ENCODE peak calls at places on chromosomes 16 and 17, in four cellular contexts. One of them, this sample, is unnamed.

GRCh38 chr16:29790949-29791844 is 646 bp downstream of the KIF22 start:
- DNase-seq in HL-60: no peak
- DNase-seq in GM12878: no peak
- DNase-seq in K562: no peak
- DNase-seq in this sample: no peak

GRCh38 chr17:53722407-53722806 is 100.3 kb upstream of the KIF2B start:
- DNase-seq in HL-60: no peak
- DNase-seq in K562: no peak
- DNase-seq in GM12878: no peak
- DNase-seq in this sample: no peak

GRCh38 chr16:47946077-47946476 is 209.7 kb downstream of the ABCC12 start:
- DNase-seq in HL-60: no peak
- DNase-seq in K562: no peak
- DNase-seq in GM12878: no peak
- DNase-seq in this sample: no peak

GRCh38 chr17:80678621-80679020 is 134.0 kb downstream of the RPTOR start:
- DNase-seq in GM12878: no peak
- DNase-seq in K562: peak
- DNase-seq in HL-60: no peak
- DNase-seq in this sample: no peak

GRCh38 chr17:33292981-33293867 is at the start of gene ASIC2:
- DNase-seq in GM12878: no peak
- DNase-seq in K562: peak
- DNase-seq in HL-60: no peak
- DNase-seq in this sample: peak

GRCh38 chr16:50024684-50025543 is at the start of gene CNEP1R1:
- DNase-seq in GM12878: peak
- DNase-seq in K562: peak
- DNase-seq in HL-60: peak
- DNase-seq in this sample: peak

GRCh38 chr16:30895592-30896202 is 717 bp upstream of the CTF1 start:
- DNase-seq in HL-60: no peak
- DNase-seq in GM12878: no peak
- DNase-seq in K562: peak
- DNase-seq in this sample: no peak

GRCh38 chr17:82023447-82024241 is 539 bp downstream of the LRRC45 start:
- DNase-seq in K562: no peak
- DNase-seq in GM12878: no peak
- DNase-seq in HL-60: peak
- DNase-seq in this sample: no peak

GRCh38 chr17:39738568-39738901 is 797 bp downstream of the GRB7 start:
- DNase-seq in HL-60: no peak
- DNase-seq in GM12878: no peak
- DNase-seq in K562: no peak
- DNase-seq in this sample: peak

GRCh38 chr17:45740553-45741330 is 43.4 kb upstream of the CRHR1 start:
- DNase-seq in K562: peak
- DNase-seq in HL-60: no peak
- DNase-seq in GM12878: no peak
- DNase-seq in this sample: peak

GRCh38 chr16:67530013-67530939 is 1.6 kb downstream of the RIPOR1 start:
- DNase-seq in HL-60: no peak
- DNase-seq in GM12878: no peak
- DNase-seq in K562: peak
- DNase-seq in this sample: no peak

GRCh38 chr16:65114527-65114926 is 7.3 kb downstream of the CDH11 start:
- DNase-seq in GM12878: no peak
- DNase-seq in K562: no peak
- DNase-seq in HL-60: no peak
- DNase-seq in this sample: no peak

GRCh38 chr16:6926341-6926740 is 406.3 kb upstream of the RBFOX1 start:
- DNase-seq in HL-60: no peak
- DNase-seq in K562: no peak
- DNase-seq in GM12878: no peak
- DNase-seq in this sample: no peak

GRCh38 chr16:72878301-72879269 is 169.3 kb downstream of the ZFHX3 start:
- DNase-seq in GM12878: no peak
- DNase-seq in K562: no peak
- DNase-seq in HL-60: no peak
- DNase-seq in this sample: no peak

GRCh38 chr16:73459586-73459985 is 411.7 kb upstream of the ZFHX3 start:
- DNase-seq in K562: no peak
- DNase-seq in GM12878: no peak
- DNase-seq in HL-60: no peak
- DNase-seq in this sample: no peak

GRCh38 chr17:77842906-77843249 is 115.6 kb upstream of the TNRC6C start:
- DNase-seq in HL-60: no peak
- DNase-seq in K562: no peak
- DNase-seq in GM12878: no peak
- DNase-seq in this sample: no peak

GRCh38 chr17:43135454-43135819 is 10.3 kb upstream of the BRCA1 start:
- DNase-seq in K562: no peak
- DNase-seq in GM12878: no peak
- DNase-seq in HL-60: no peak
- DNase-seq in this sample: no peak

GRCh38 chr16:73302942-73303341 is 255.0 kb upstream of the ZFHX3 start:
- DNase-seq in GM12878: no peak
- DNase-seq in HL-60: no peak
- DNase-seq in K562: no peak
- DNase-seq in this sample: no peak

DNA sequence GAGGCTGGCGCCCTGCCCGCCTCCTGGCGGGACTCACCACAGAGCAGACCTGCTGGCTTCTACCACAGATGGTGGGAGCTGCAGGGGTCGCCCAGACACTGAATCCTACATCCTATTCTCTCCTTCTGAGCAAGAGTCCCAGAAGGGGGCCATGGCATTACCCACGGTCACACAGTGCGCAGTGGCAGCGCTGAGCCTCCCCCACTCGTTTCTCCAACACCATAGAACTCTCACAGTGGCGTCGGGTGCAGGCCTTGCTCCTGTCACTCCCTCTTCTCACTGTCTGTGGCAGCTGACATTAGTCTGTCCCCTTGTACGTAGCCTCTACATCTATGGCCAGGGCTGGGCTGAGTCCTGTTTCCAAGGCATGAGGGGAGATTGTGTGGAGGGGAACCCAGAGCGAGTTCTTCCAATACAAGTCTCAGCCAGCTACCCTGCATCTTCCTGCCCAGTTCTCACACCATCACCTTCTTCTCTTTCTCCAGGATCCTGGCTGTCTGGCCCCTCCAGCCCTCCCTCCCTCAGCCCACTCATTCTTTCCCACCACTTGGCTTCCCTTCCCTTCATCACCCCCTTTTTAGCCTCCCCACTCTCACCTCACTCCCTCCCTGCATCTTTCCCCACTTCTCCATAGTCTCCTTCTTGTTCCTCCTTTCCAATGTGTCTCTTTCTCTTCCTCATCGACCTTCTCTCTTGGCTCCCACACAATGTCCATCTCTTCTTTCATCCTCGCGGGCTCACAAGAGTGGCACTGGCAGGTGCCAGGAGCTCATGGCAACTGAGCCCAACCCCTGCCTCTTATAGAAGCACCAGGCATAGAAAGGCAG is 5.9 kb downstream of the UBTF start:
- DNase-seq in K562: no peak
- DNase-seq in HL-60: no peak
- DNase-seq in GM12878: no peak
- DNase-seq in this sample: no peak
- TF ChIP-seq SPI1 in K562: no peak
- TF ChIP-seq SPI1 in HL-60: no peak
- TF ChIP-seq SPI1 in GM12878: no peak
- TF ChIP-seq SPI1 in this sample: no peak

DNA sequence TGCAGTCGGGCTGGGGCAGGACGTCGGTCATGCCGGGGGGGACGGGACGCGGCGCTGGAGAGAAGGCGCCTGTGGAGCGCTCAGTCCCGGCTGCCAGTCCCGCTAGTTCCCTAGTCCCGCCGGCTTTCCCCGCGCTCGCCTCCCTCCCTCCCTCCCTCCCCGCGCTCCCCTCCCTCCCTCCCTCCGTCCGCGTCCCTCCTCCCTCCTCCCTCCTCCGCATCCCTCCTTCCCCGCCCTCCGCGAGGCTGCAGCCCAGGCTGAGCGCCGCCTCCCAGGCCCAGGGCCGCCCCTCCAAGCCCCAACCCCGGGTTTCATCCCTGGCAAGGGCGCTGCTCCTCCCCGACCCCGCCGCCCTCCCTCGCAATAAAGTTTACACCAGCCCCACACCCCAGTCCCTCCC is 34.8 kb downstream of the TIMM22 start:
- DNase-seq in HL-60: no peak
- DNase-seq in GM12878: no peak
- DNase-seq in K562: peak
- DNase-seq in this sample: no peak
- TF ChIP-seq SPI1 in HL-60: no peak
- TF ChIP-seq SPI1 in GM12878: no peak
- TF ChIP-seq SPI1 in K562: no peak
- TF ChIP-seq SPI1 in this sample: no peak

DNA sequence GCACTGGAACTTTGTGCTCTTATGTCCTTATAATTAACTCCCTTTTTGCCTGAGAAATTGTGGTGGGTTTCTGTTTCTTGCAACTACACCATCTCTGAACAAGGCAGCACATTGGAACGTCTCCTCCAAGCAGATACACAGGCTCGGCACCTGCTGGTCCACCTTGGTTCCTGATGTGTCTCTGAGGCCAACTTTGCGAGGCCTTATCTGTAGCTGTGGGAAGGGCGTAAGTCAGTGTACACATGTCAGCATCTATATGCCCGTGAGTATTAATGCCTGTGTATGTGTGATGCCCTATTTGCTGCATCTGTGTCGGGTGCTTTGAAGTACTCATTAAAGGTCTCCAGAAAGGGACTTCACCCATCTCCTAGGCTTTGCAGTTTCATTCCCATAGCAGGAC is 17.5 kb downstream of the GP2 start:
- DNase-seq in K562: no peak
- DNase-seq in GM12878: no peak
- DNase-seq in HL-60: no peak
- DNase-seq in this sample: no peak
- TF ChIP-seq SPI1 in K562: no peak
- TF ChIP-seq SPI1 in GM12878: no peak
- TF ChIP-seq SPI1 in HL-60: no peak
- TF ChIP-seq SPI1 in this sample: no peak

GRCh38 chr17:3963214-3964201 is 729 bp downstream of the ATP2A3 start:
- DNase-seq in GM12878: no peak
- DNase-seq in HL-60: no peak
- DNase-seq in K562: peak
- DNase-seq in this sample: peak
- TF ChIP-seq SPI1 in GM12878: peak
- TF ChIP-seq SPI1 in HL-60: peak
- TF ChIP-seq SPI1 in K562: peak
- TF ChIP-seq SPI1 in this sample: peak

DNA sequence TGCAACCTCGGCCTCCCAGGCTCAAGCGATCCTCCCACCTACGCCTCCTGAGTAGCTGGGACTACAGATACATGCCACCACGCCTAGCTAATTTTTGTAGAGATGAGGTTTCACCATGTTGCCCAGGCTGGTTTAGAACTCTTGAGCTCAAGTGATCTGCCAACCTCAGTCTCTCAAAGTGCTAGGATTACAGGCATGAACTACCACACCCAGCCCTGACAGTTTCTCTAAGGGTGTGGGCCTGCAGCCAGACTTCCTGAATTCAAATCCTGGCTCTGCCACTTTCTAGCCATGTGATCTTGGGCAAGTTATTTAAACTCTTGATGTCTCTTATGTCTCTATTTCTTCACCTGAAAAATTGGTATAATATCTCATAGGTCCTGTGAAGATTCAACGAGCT is 5.6 kb downstream of the CUEDC1 start:
- DNase-seq in HL-60: no peak
- DNase-seq in K562: no peak
- DNase-seq in GM12878: no peak
- DNase-seq in this sample: no peak
- TF ChIP-seq SPI1 in HL-60: peak
- TF ChIP-seq SPI1 in K562: no peak
- TF ChIP-seq SPI1 in GM12878: no peak
- TF ChIP-seq SPI1 in this sample: no peak

GRCh38 chr17:42111901-42112551 is 488 bp downstream of the DHX58 start:
- DNase-seq in HL-60: no peak
- DNase-seq in GM12878: no peak
- DNase-seq in K562: no peak
- DNase-seq in this sample: no peak
- TF ChIP-seq SPI1 in HL-60: no peak
- TF ChIP-seq SPI1 in GM12878: no peak
- TF ChIP-seq SPI1 in K562: no peak
- TF ChIP-seq SPI1 in this sample: no peak

This sample was measured in GM12891.